ENCODE peak calls at places on chromosome X, in eight cellular contexts. H is small intestine, U is breast epithelium, V is right cardiac atrium, B is HCT116, F is suprapubic skin, K is fibroblast of lung, X is GM23248. I is an unnamed sample. For H3K4me1 and H3K27me3, the result is how much of the 10 kb centered on the place peaks cover.

GRCh38 chrX:69080912-69081465 is 84.3 kb downstream of the PJA1 start:
- DNase-seq in V (no peak), X (no peak), B (no peak), U (no peak), H (peak), F (no peak), K (no peak), I (no peak)

GRCh38 chrX:84501798-84502628 is at the start of gene HDX:
- DNase-seq in F (peak), H (peak), V (peak), U (peak), K (peak), B (no peak), X (peak), I (peak)

GRCh38 chrX:110987292-110987691 is 108.7 kb upstream of the PAK3 start:
- DNase-seq in U (no peak), V (no peak), B (no peak), K (no peak), H (no peak), X (peak), F (no peak), I (no peak)

GRCh38 chrX:13488706-13489105 is 80.7 kb upstream of the EGFL6 start:
- DNase-seq in F (no peak), U (no peak), X (peak), K (no peak), V (no peak), B (no peak), H (no peak), I (no peak)

GRCh38 chrX:13254076-13254785 is 65.6 kb downstream of the ATXN3L start:
- DNase-seq in B (no peak), X (peak), K (peak), V (peak), U (no peak), H (peak), F (no peak), I (no peak)

GRCh38 chrX:150581093-150581775 is 12.8 kb downstream of the MTM1 start:
- DNase-seq in U (no peak), H (no peak), F (no peak), V (no peak), X (peak), B (peak), K (peak), I (no peak)

GRCh38 chrX:103919336-103919682 is 43.1 kb upstream of the TMSB15B start:
- DNase-seq in F (no peak), V (no peak), X (peak), K (peak), U (no peak), H (peak), B (no peak), I (no peak)

GRCh38 chrX:155841232-155841631 is 39.9 kb upstream of the VAMP7 start:
- DNase-seq in U (no peak), K (no peak), F (no peak), X (peak), H (no peak), B (no peak), V (no peak), I (no peak)

GRCh38 chrX:38692961-38693360 is 108.3 kb upstream of the MID1IP1 start:
- DNase-seq in H (no peak), K (no peak), X (no peak), F (no peak), U (no peak), V (no peak), B (no peak), I (no peak)

GRCh38 chrX:111151764-111152163 is 55.8 kb downstream of the PAK3 start:
- DNase-seq in X (no peak), U (no peak), K (no peak), F (no peak), H (no peak), B (no peak), V (no peak), I (no peak)

GRCh38 chrX:110044531-110045249 is 41.8 kb downstream of the TMEM164 start:
- DNase-seq in V (no peak), U (no peak), H (peak), B (no peak), F (no peak), X (no peak), K (no peak), I (no peak)

GRCh38 chrX:12139934-12140611 is 1.8 kb downstream of the FRMPD4 start:
- DNase-seq in V (no peak), B (no peak), K (no peak), F (no peak), U (no peak), H (no peak), X (no peak), I (no peak)

GRCh38 chrX:41982966-41983365 is 59.6 kb upstream of the CASK start:
- DNase-seq in V (no peak), X (no peak), U (no peak), K (no peak), F (no peak), B (no peak), H (no peak), I (no peak)

GRCh38 chrX:9598344-9598743 is 133.5 kb downstream of the TBL1X start:
- DNase-seq in X (no peak), K (no peak), V (no peak), F (no peak), H (no peak), B (no peak), U (no peak), I (no peak)

GRCh38 chrX:13732246-13733067 is 2.0 kb downstream of the TRAPPC2 start:
- DNase-seq in X (peak), F (no peak), U (no peak), V (no peak), K (no peak), H (no peak), B (no peak), I (no peak)

GRCh38 chrX:51853251-51853650 is 40.2 kb upstream of the MAGED1 start:
- DNase-seq in U (no peak), F (no peak), V (no peak), X (no peak), K (no peak), B (no peak), H (no peak), I (no peak)

GRCh38 chrX:51852096-51852495 is 41.3 kb upstream of the MAGED1 start:
- DNase-seq in U (no peak), H (no peak), V (no peak), X (no peak), K (no peak), B (no peak), F (no peak), I (no peak)

GRCh38 chrX:51855698-51856097 is 37.7 kb upstream of the MAGED1 start:
- DNase-seq in K (no peak), B (no peak), U (no peak), V (no peak), X (no peak), F (no peak), H (no peak), I (no peak)

GRCh38 chrX:51852621-51853020 is 40.8 kb upstream of the MAGED1 start:
- DNase-seq in U (no peak), X (no peak), F (no peak), K (no peak), H (no peak), B (no peak), V (no peak), I (no peak)

GRCh38 chrX:51851507-51852085 is 41.8 kb upstream of the MAGED1 start:
- DNase-seq in X (no peak), F (no peak), V (no peak), H (no peak), K (no peak), B (no peak), U (no peak), I (no peak)
- H3K4me1 ChIP-seq in X (under half), F (under half), V (under half), H (under half), K (under half), B (under half), U (under half), I (under half)

GRCh38 chrX:1112321-1112720 is 100.1 kb downstream of the CRLF2 start:
- DNase-seq in X (no peak), V (no peak), F (no peak), U (no peak), H (no peak), K (no peak), B (no peak), I (no peak)
- H3K27me3 ChIP-seq in X (under half), V (under half), F (under half), U (under half), H (under half), K (under half), B (under half), I (under half)

GRCh38 chrX:107826286-107827136 is 845 bp downstream of the MID2 start:
- DNase-seq in V (peak), U (no peak), B (no peak), F (no peak), H (peak), K (peak), X (peak), I (peak)
- H3K4me1 ChIP-seq in V (under half), U (under half), B (under half), F (under half), H (under half), K (under half), X (under half), I (under half)

GRCh38 chrX:153903238-153903980 is 1.1 kb upstream of the AVPR2 start:
- DNase-seq in K (no peak), X (no peak), F (no peak), H (no peak), B (no peak), V (peak), U (no peak), I (no peak)
- H3K27me3 ChIP-seq in K (under half), X (under half), F (under half), H (under half), B (under half), V (under half), U (under half), I (under half)

GRCh38 chrX:40174594-40175415 is 77.0 kb upstream of the BCOR start:
- DNase-seq in X (peak), F (no peak), V (peak), K (peak), H (peak), B (no peak), U (no peak), I (no peak)
- H3K4me1 ChIP-seq in X (under half), F (under half), V (under half), K (under half), H (under half), B (under half), U (under half), I (under half)

DNA sequence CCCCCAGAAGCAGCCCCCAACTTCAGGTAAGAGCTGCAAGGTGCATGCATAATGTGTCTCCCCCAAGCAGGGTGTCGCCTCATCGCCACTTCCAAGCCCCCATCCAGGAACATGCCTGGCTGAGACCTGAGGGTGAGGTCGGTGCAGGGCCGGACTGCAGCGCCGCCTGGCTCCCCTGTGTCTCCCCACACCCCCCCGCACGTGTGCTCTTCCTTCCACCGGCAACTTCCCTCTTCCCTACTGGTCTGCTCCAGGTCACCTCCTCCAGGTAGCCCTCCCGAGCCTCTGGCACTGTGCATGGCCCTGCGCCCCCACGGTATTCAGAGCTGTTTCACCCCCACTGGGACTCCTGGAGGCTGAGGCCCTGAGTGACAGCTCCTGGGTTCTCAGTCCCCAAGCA is 2.2 kb upstream of the BGN start:
- DNase-seq in H (no peak), U (no peak), F (no peak), V (no peak), X (no peak), B (no peak), K (no peak), I (no peak)
- H3K27me3 ChIP-seq in H (under half), U (under half), F (under half), V (under half), X (under half), B (under half), K (under half), I (under half)

DNA sequence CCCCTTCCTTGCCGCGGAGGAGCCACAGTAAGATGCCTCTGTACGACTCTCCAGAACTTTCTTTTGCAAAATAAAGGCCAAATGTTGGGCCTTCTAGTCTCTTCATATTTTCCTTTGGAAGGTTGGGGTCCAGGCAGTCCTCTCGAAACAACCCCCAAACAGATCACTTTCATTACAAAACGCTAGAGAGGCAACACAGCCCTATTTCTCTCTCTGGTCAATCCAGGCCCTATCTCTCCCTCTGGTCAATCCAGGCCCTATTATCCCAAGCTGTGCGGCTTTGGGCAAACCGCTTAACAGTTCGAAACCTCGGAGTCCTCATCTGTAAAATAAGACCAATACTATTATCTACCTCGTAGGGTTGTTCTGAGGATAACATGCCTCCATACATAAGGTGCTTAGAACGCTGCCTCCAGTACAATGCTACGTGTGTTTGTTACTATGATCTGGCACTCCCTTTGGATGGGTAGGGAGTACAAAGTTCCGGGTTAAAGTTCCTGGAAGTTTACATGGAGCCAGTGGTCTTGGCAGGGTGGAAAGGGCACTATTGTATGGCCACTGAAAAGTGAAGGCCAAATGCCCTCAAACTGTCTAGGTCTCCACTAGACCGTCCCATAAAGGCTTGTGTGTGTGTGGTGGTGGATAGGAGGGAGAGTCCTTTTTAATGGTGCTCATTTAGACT is 75.4 kb upstream of the BCOR start:
- DNase-seq in H (peak), B (no peak), X (no peak), K (no peak), F (no peak), U (no peak), V (no peak), I (no peak)
- H3K4me1 ChIP-seq in H (under half), B (under half), X (under half), K (under half), F (under half), U (under half), V (under half), I (under half)